ENCODE peak calls at places on chromosome 17, in four cellular contexts. Q is fibroblast of lung, I is midbrain, S is IMR-90. F is an unnamed sample.
A peak's percentile ranks its signal among the peaks of the same experiment; 100 is the strongest.

GRCh38 chr17:44247346-44248219 is 20.4 kb downstream of the SLC4A1 start:
- DNase-seq in Q (no peak), I (no peak), S (no peak), F (no peak)

GRCh38 chr17:83080641-83081560 is 1.5 kb downstream of the METRNL start:
- DNase-seq in Q (peak; percentile 47), I (no peak), S (peak; percentile 24), F (no peak)

GRCh38 chr17:50855708-50856330 is 10.3 kb downstream of the TOB1 start:
- DNase-seq in Q (no peak), I (no peak), S (no peak), F (no peak)

GRCh38 chr17:66711936-66712335 is 123.0 kb upstream of the CACNG5 start:
- DNase-seq in Q (no peak), I (no peak), S (no peak), F (no peak)

GRCh38 chr17:79836952-79837887 is 2.0 kb downstream of the CBX4 start:
- DNase-seq in Q (peak; percentile 69), I (peak; percentile 26), S (peak; percentile 74), F (no peak)

GRCh38 chr17:64118452-64118979 is 11.4 kb downstream of the ERN1 start:
- DNase-seq in Q (no peak), I (no peak), S (no peak), F (peak; percentile 18)

GRCh38 chr17:75051941-75052340 is 4.9 kb downstream of the KCTD2 start:
- DNase-seq in Q (no peak), I (no peak), S (no peak), F (no peak)

GRCh38 chr17:32936157-32936893 is 8.4 kb downstream of the TMEM98 start:
- DNase-seq in Q (no peak), I (no peak), S (no peak), F (no peak)

GRCh38 chr17:2064980-2065785 is 10.3 kb downstream of the HIC1 start:
- DNase-seq in Q (peak; percentile 81), I (no peak), S (peak; percentile 68), F (no peak)

GRCh38 chr17:27294689-27295630 is 1.0 kb downstream of the WSB1 start:
- DNase-seq in Q (peak; percentile 87), I (peak; percentile 78), S (peak; percentile 83), F (no peak)

GRCh38 chr17:27946521-27946920 is 53.4 kb upstream of the LYRM9 start:
- DNase-seq in Q (no peak), I (no peak), S (no peak), F (no peak)

GRCh38 chr17:78185981-78186688 is 717 bp downstream of the TK1 start:
- DNase-seq in Q (no peak), I (no peak), S (no peak), F (no peak)

GRCh38 chr17:17741346-17742023 is 60.2 kb downstream of the RAI1 start:
- DNase-seq in Q (peak; percentile 56), I (peak; percentile 92), S (no peak), F (peak; percentile 93)

GRCh38 chr17:44203731-44204452 is 4.2 kb upstream of the ATXN7L3 start:
- DNase-seq in Q (peak; percentile 40), I (no peak), S (peak; percentile 31), F (peak; percentile 45)

GRCh38 chr17:494601-495195 is 142.1 kb upstream of the RPH3AL start:
- DNase-seq in Q (no peak), I (no peak), S (no peak), F (no peak)

GRCh38 chr17:67076290-67076689 is 31.9 kb downstream of the CACNG1 start:
- DNase-seq in Q (no peak), I (no peak), S (no peak), F (no peak)

GRCh38 chr17:70564006-70564620 is 394.8 kb downstream of the KCNJ2 start:
- DNase-seq in Q (peak; percentile 55), I (no peak), S (peak; percentile 61), F (no peak)

GRCh38 chr17:38687291-38687690 is 12.5 kb upstream of the EPOP start:
- DNase-seq in Q (peak; percentile 47), I (no peak), S (peak; percentile 72), F (no peak)

GRCh38 chr17:16406742-16407674 is 8.4 kb upstream of the TRPV2 start:
- DNase-seq in Q (peak; percentile 37), I (no peak), S (no peak), F (no peak)

GRCh38 chr17:21119247-21119944 is 7.4 kb upstream of the DHRS7B start:
- DNase-seq in Q (peak; percentile 50), I (peak; percentile 67), S (peak; percentile 61), F (peak; percentile 79)

GRCh38 chr17:4485676-4486646 is 12.7 kb upstream of the SPNS2 start:
- DNase-seq in Q (no peak), I (no peak), S (no peak), F (no peak)

GRCh38 chr17:82568997-82569393 is 49.5 kb downstream of the FOXK2 start:
- DNase-seq in Q (no peak), I (no peak), S (no peak), F (no peak)

GRCh38 chr17:63369233-63369632 is 76.9 kb downstream of the CYB561 start:
- DNase-seq in Q (peak; percentile 80), I (no peak), S (peak; percentile 61), F (no peak)

GRCh38 chr17:1177099-1177996 is 2.4 kb downstream of the ABR start:
- DNase-seq in Q (peak; percentile 70), I (peak; percentile 26), S (peak; percentile 44), F (no peak)

GRCh38 chr17:82216301-82217119 is 3.9 kb upstream of the CCDC57 start:
- DNase-seq in Q (peak; percentile 91), I (peak; percentile 53), S (peak; percentile 81), F (peak; percentile 63)

F was measured in head of caudate nucleus.